ENCODE peak calls at places on chromosome 2, in nine cellular contexts. One of them, this sample, is unnamed.

GRCh38 chr2:88067189-88067588 is 436 bp upstream of the SMYD1 start:
- DNase-seq in dorsolateral prefrontal cortex: no peak
- DNase-seq in A549: no peak
- DNase-seq in RWPE1: no peak
- DNase-seq in IMR-90: no peak
- DNase-seq in tibial artery: no peak
- DNase-seq in CD4-positive, alpha-beta T cell: no peak
- DNase-seq in colonic mucosa: no peak
- DNase-seq in HCT116: no peak
- DNase-seq in this sample: no peak

GRCh38 chr2:195411219-195411687 is 245.8 kb upstream of the SLC39A10 start:
- DNase-seq in dorsolateral prefrontal cortex: no peak
- DNase-seq in A549: no peak
- DNase-seq in RWPE1: no peak
- DNase-seq in IMR-90: peak; percentile 69
- DNase-seq in tibial artery: no peak
- DNase-seq in CD4-positive, alpha-beta T cell: no peak
- DNase-seq in colonic mucosa: no peak
- DNase-seq in HCT116: no peak
- DNase-seq in this sample: no peak

GRCh38 chr2:205967391-205968075 is 118.4 kb downstream of the INO80D start:
- DNase-seq in dorsolateral prefrontal cortex: no peak
- DNase-seq in A549: no peak
- DNase-seq in RWPE1: no peak
- DNase-seq in IMR-90: peak; percentile 25
- DNase-seq in tibial artery: no peak
- DNase-seq in CD4-positive, alpha-beta T cell: no peak
- DNase-seq in colonic mucosa: no peak
- DNase-seq in HCT116: no peak
- DNase-seq in this sample: no peak

GRCh38 chr2:232367016-232367415 is 11.5 kb upstream of the ALPP start:
- DNase-seq in dorsolateral prefrontal cortex: no peak
- DNase-seq in A549: no peak
- DNase-seq in RWPE1: no peak
- DNase-seq in IMR-90: no peak
- DNase-seq in tibial artery: no peak
- DNase-seq in CD4-positive, alpha-beta T cell: no peak
- DNase-seq in colonic mucosa: no peak
- DNase-seq in HCT116: no peak
- DNase-seq in this sample: no peak

GRCh38 chr2:212777020-212777491 is 238.5 kb upstream of the ERBB4 start:
- DNase-seq in dorsolateral prefrontal cortex: no peak
- DNase-seq in A549: peak; percentile 9
- DNase-seq in RWPE1: peak; percentile 30
- DNase-seq in IMR-90: peak; percentile 46
- DNase-seq in tibial artery: no peak
- DNase-seq in CD4-positive, alpha-beta T cell: no peak
- DNase-seq in colonic mucosa: no peak
- DNase-seq in HCT116: peak; percentile 6
- DNase-seq in this sample: peak; percentile 19

GRCh38 chr2:69464575-69464974 is 27.3 kb upstream of the NFU1 start:
- DNase-seq in dorsolateral prefrontal cortex: no peak
- DNase-seq in A549: peak; percentile 44
- DNase-seq in RWPE1: peak; percentile 79
- DNase-seq in IMR-90: peak; percentile 80
- DNase-seq in tibial artery: peak; percentile 27
- DNase-seq in CD4-positive, alpha-beta T cell: no peak
- DNase-seq in colonic mucosa: no peak
- DNase-seq in HCT116: no peak
- DNase-seq in this sample: no peak

GRCh38 chr2:20422679-20423271 is 24.1 kb upstream of the RHOB start:
- DNase-seq in dorsolateral prefrontal cortex: no peak
- DNase-seq in A549: peak; percentile 39
- DNase-seq in RWPE1: no peak
- DNase-seq in IMR-90: peak; percentile 51
- DNase-seq in tibial artery: no peak
- DNase-seq in CD4-positive, alpha-beta T cell: no peak
- DNase-seq in colonic mucosa: peak; percentile 44
- DNase-seq in HCT116: no peak
- DNase-seq in this sample: no peak

GRCh38 chr2:205375453-205375852 is 306.8 kb upstream of the NRP2 start:
- DNase-seq in dorsolateral prefrontal cortex: no peak
- DNase-seq in A549: no peak
- DNase-seq in RWPE1: no peak
- DNase-seq in IMR-90: no peak
- DNase-seq in tibial artery: no peak
- DNase-seq in CD4-positive, alpha-beta T cell: no peak
- DNase-seq in colonic mucosa: no peak
- DNase-seq in HCT116: no peak
- DNase-seq in this sample: no peak

GRCh38 chr2:144703852-144704324 is 184.0 kb upstream of the ZEB2 start:
- DNase-seq in dorsolateral prefrontal cortex: no peak
- DNase-seq in A549: peak; percentile 53
- DNase-seq in RWPE1: peak; percentile 77
- DNase-seq in IMR-90: peak; percentile 61
- DNase-seq in tibial artery: peak; percentile 46
- DNase-seq in CD4-positive, alpha-beta T cell: no peak
- DNase-seq in colonic mucosa: no peak
- DNase-seq in HCT116: peak; percentile 3
- DNase-seq in this sample: no peak

GRCh38 chr2:237700583-237701032 is 73.2 kb downstream of the LRRFIP1 start:
- DNase-seq in dorsolateral prefrontal cortex: no peak
- DNase-seq in A549: no peak
- DNase-seq in RWPE1: no peak
- DNase-seq in IMR-90: peak; percentile 91
- DNase-seq in tibial artery: peak; percentile 76
- DNase-seq in CD4-positive, alpha-beta T cell: peak; percentile 75
- DNase-seq in colonic mucosa: peak; percentile 47
- DNase-seq in HCT116: no peak
- DNase-seq in this sample: no peak

GRCh38 chr2:23379220-23379695 is 5.7 kb upstream of the KLHL29 start:
- DNase-seq in dorsolateral prefrontal cortex: no peak
- DNase-seq in A549: no peak
- DNase-seq in RWPE1: no peak
- DNase-seq in IMR-90: no peak
- DNase-seq in tibial artery: no peak
- DNase-seq in CD4-positive, alpha-beta T cell: no peak
- DNase-seq in colonic mucosa: no peak
- DNase-seq in HCT116: no peak
- DNase-seq in this sample: no peak

GRCh38 chr2:228688007-228688645 is 506.6 kb upstream of the SPHKAP start:
- DNase-seq in dorsolateral prefrontal cortex: no peak
- DNase-seq in A549: peak; percentile 5
- DNase-seq in RWPE1: no peak
- DNase-seq in IMR-90: peak; percentile 81
- DNase-seq in tibial artery: no peak
- DNase-seq in CD4-positive, alpha-beta T cell: no peak
- DNase-seq in colonic mucosa: no peak
- DNase-seq in HCT116: no peak
- DNase-seq in this sample: no peak

GRCh38 chr2:183950673-183951072 is 647.7 kb upstream of the ZNF804A start:
- DNase-seq in dorsolateral prefrontal cortex: no peak
- DNase-seq in A549: no peak
- DNase-seq in RWPE1: no peak
- DNase-seq in IMR-90: no peak
- DNase-seq in tibial artery: no peak
- DNase-seq in CD4-positive, alpha-beta T cell: no peak
- DNase-seq in colonic mucosa: no peak
- DNase-seq in HCT116: no peak
- DNase-seq in this sample: no peak

GRCh38 chr2:42938671-42939370 is 146.4 kb upstream of the HAAO start:
- DNase-seq in dorsolateral prefrontal cortex: no peak
- DNase-seq in A549: no peak
- DNase-seq in RWPE1: no peak
- DNase-seq in IMR-90: no peak
- DNase-seq in tibial artery: no peak
- DNase-seq in CD4-positive, alpha-beta T cell: no peak
- DNase-seq in colonic mucosa: no peak
- DNase-seq in HCT116: no peak
- DNase-seq in this sample: no peak

GRCh38 chr2:19810637-19811036 is 91.1 kb downstream of the TTC32 start:
- DNase-seq in dorsolateral prefrontal cortex: no peak
- DNase-seq in A549: no peak
- DNase-seq in RWPE1: no peak
- DNase-seq in IMR-90: peak; percentile 48
- DNase-seq in tibial artery: no peak
- DNase-seq in CD4-positive, alpha-beta T cell: no peak
- DNase-seq in colonic mucosa: no peak
- DNase-seq in HCT116: no peak
- DNase-seq in this sample: no peak

GRCh38 chr2:156319811-156320490 is 12.6 kb downstream of the NR4A2 start:
- DNase-seq in dorsolateral prefrontal cortex: no peak
- DNase-seq in A549: no peak
- DNase-seq in RWPE1: no peak
- DNase-seq in IMR-90: peak; percentile 49
- DNase-seq in tibial artery: peak; percentile 67
- DNase-seq in CD4-positive, alpha-beta T cell: no peak
- DNase-seq in colonic mucosa: peak; percentile 65
- DNase-seq in HCT116: no peak
- DNase-seq in this sample: peak; percentile 91
- H3K27ac ChIP-seq in dorsolateral prefrontal cortex: no peak overlapping the region
- H3K27ac ChIP-seq in A549: no peak overlapping the region
- H3K27ac ChIP-seq in RWPE1: no peak overlapping the region
- H3K27ac ChIP-seq in IMR-90: peak overlapping the region; percentile 52
- H3K27ac ChIP-seq in tibial artery: peak overlapping the region; percentile 77
- H3K27ac ChIP-seq in CD4-positive, alpha-beta T cell: no peak overlapping the region
- H3K27ac ChIP-seq in colonic mucosa: peak overlapping the region; percentile 53
- H3K27ac ChIP-seq in HCT116: no peak overlapping the region
- H3K27ac ChIP-seq in this sample: peak overlapping the region; percentile 64

GRCh38 chr2:29573602-29574001 is 347.8 kb downstream of the ALK start:
- DNase-seq in dorsolateral prefrontal cortex: no peak
- DNase-seq in A549: no peak
- DNase-seq in RWPE1: no peak
- DNase-seq in IMR-90: no peak
- DNase-seq in tibial artery: no peak
- DNase-seq in CD4-positive, alpha-beta T cell: no peak
- DNase-seq in colonic mucosa: no peak
- DNase-seq in HCT116: no peak
- DNase-seq in this sample: no peak

GRCh38 chr2:29578084-29578598 is 343.2 kb downstream of the ALK start:
- DNase-seq in dorsolateral prefrontal cortex: no peak
- DNase-seq in A549: no peak
- DNase-seq in RWPE1: no peak
- DNase-seq in IMR-90: no peak
- DNase-seq in tibial artery: no peak
- DNase-seq in CD4-positive, alpha-beta T cell: no peak
- DNase-seq in colonic mucosa: no peak
- DNase-seq in HCT116: no peak
- DNase-seq in this sample: no peak

GRCh38 chr2:29576231-29576630 is 345.2 kb downstream of the ALK start:
- DNase-seq in dorsolateral prefrontal cortex: no peak
- DNase-seq in A549: no peak
- DNase-seq in RWPE1: no peak
- DNase-seq in IMR-90: no peak
- DNase-seq in tibial artery: no peak
- DNase-seq in CD4-positive, alpha-beta T cell: no peak
- DNase-seq in colonic mucosa: no peak
- DNase-seq in HCT116: no peak
- DNase-seq in this sample: no peak

GRCh38 chr2:29570539-29570938 is 350.8 kb downstream of the ALK start:
- DNase-seq in dorsolateral prefrontal cortex: no peak
- DNase-seq in A549: no peak
- DNase-seq in RWPE1: no peak
- DNase-seq in IMR-90: no peak
- DNase-seq in tibial artery: no peak
- DNase-seq in CD4-positive, alpha-beta T cell: no peak
- DNase-seq in colonic mucosa: no peak
- DNase-seq in HCT116: no peak
- DNase-seq in this sample: no peak

DNA sequence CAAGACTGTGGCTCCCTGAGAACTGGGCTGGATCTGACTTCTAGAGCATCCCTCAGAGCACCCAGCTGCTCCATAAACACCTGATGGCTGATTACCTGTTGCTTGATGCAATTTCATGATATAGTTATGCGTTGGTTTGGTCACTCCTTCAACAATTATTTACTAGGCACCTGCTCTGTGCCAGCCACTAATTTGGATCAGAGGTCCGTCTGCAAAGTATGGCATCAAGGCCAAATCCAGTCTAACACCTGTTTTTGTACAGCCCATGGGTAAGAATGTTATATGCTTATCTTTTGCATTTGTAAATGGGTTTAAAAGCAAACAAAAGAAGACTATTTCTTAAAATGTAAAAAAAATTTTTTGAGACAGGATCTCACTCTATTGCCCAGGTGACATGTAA is 348.2 kb downstream of the ALK start:
- DNase-seq in dorsolateral prefrontal cortex: no peak
- DNase-seq in A549: no peak
- DNase-seq in RWPE1: no peak
- DNase-seq in IMR-90: no peak
- DNase-seq in tibial artery: no peak
- DNase-seq in CD4-positive, alpha-beta T cell: no peak
- DNase-seq in colonic mucosa: no peak
- DNase-seq in HCT116: no peak
- DNase-seq in this sample: no peak
- H3K27ac ChIP-seq in dorsolateral prefrontal cortex: no peak overlapping the region
- H3K27ac ChIP-seq in A549: no peak overlapping the region
- H3K27ac ChIP-seq in RWPE1: no peak overlapping the region
- H3K27ac ChIP-seq in IMR-90: no peak overlapping the region
- H3K27ac ChIP-seq in tibial artery: no peak overlapping the region
- H3K27ac ChIP-seq in CD4-positive, alpha-beta T cell: no peak overlapping the region
- H3K27ac ChIP-seq in colonic mucosa: no peak overlapping the region
- H3K27ac ChIP-seq in HCT116: no peak overlapping the region
- H3K27ac ChIP-seq in this sample: no peak overlapping the region

GRCh38 chr2:8457620-8458255 is 224.1 kb upstream of the ID2 start:
- DNase-seq in dorsolateral prefrontal cortex: no peak
- DNase-seq in A549: no peak
- DNase-seq in RWPE1: no peak
- DNase-seq in IMR-90: no peak
- DNase-seq in tibial artery: no peak
- DNase-seq in CD4-positive, alpha-beta T cell: no peak
- DNase-seq in colonic mucosa: peak; percentile 89
- DNase-seq in HCT116: no peak
- DNase-seq in this sample: peak; percentile 85
- H3K27ac ChIP-seq in dorsolateral prefrontal cortex: no peak overlapping the region
- H3K27ac ChIP-seq in A549: no peak overlapping the region
- H3K27ac ChIP-seq in RWPE1: no peak overlapping the region
- H3K27ac ChIP-seq in IMR-90: no peak overlapping the region
- H3K27ac ChIP-seq in tibial artery: no peak overlapping the region
- H3K27ac ChIP-seq in CD4-positive, alpha-beta T cell: no peak overlapping the region
- H3K27ac ChIP-seq in colonic mucosa: peak overlapping the region; percentile 78
- H3K27ac ChIP-seq in HCT116: no peak overlapping the region
- H3K27ac ChIP-seq in this sample: peak overlapping the region; percentile 34

DNA sequence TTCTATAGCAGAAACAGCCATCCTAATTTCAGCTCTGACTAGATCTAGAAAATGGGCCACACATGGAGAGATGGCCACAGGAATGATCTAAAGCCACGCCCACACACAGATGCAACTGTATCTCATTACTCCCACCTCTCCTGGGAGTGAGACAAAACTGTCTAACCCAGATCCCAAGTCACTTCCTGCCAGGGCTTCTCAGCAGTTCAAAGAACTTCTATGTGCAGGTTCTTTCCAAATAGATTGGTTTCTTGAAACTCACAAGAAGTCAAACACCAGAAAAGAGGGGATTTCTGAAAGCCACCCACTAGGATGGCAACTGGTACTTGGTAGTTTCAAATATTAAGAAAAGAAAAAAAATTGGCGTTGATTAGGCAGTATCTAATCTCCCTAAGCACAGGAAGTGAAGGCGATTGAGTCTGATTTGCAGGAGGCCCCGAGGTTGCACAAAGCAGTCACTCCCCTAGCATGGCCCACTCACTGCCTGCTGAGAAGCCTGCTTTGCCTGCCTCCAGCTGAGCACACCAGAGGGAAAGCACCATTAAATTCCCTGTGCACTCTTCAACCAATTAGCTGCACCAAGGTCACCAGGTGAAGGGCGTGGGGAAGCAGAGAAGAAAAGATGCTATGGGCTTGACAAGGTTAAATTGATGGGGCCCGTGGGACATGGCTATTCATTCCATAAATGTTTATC is 51.1 kb downstream of the PAPOLG start:
- DNase-seq in dorsolateral prefrontal cortex: no peak
- DNase-seq in A549: no peak
- DNase-seq in RWPE1: no peak
- DNase-seq in IMR-90: peak; percentile 77
- DNase-seq in tibial artery: no peak
- DNase-seq in CD4-positive, alpha-beta T cell: no peak
- DNase-seq in colonic mucosa: no peak
- DNase-seq in HCT116: no peak
- DNase-seq in this sample: no peak
- H3K27ac ChIP-seq in dorsolateral prefrontal cortex: no peak overlapping the region
- H3K27ac ChIP-seq in A549: no peak overlapping the region
- H3K27ac ChIP-seq in RWPE1: no peak overlapping the region
- H3K27ac ChIP-seq in IMR-90: no peak overlapping the region
- H3K27ac ChIP-seq in tibial artery: no peak overlapping the region
- H3K27ac ChIP-seq in CD4-positive, alpha-beta T cell: no peak overlapping the region
- H3K27ac ChIP-seq in colonic mucosa: no peak overlapping the region
- H3K27ac ChIP-seq in HCT116: no peak overlapping the region
- H3K27ac ChIP-seq in this sample: no peak overlapping the region

This sample was measured in small intestine.